ENCODE peak calls at places on chromosomes 3 and 15, in seven cellular contexts. M is effector CD4-positive, alpha-beta T cell; X is GM03348; T is astrocyte of the spinal cord; U is activated CD8-positive, alpha-beta memory T cell treated with anti-CD3 and anti-CD28 coated beads, Interleukin-2, amount 50 U/mL, for 4 hours; D is neural progenitor cell; B is islet precursor cell. O is an unnamed sample.

GRCh38 chr3:63864008-63864871 is 573 bp downstream of the ATXN7 start:
- DNase-seq in T (no peak), B (peak), X (peak), D (no peak), U (peak), M (peak), O (peak)

GRCh38 chr15:90619468-90619867 is 89.7 kb downstream of the CRTC3 start:
- DNase-seq in M (no peak), X (no peak), B (no peak), U (no peak), T (no peak), D (no peak), O (no peak)

GRCh38 chr15:78767331-78767951 is 43.8 kb downstream of the ADAMTS7 start:
- DNase-seq in B (peak), X (no peak), T (no peak), D (no peak), U (no peak), M (no peak), O (no peak)

GRCh38 chr15:42508263-42508690 is 12.8 kb downstream of the SNAP23 start:
- DNase-seq in T (no peak), M (no peak), D (no peak), B (no peak), X (no peak), U (no peak), O (no peak)

GRCh38 chr3:54931182-54931581 is 3.3 kb upstream of the LRTM1 start:
- DNase-seq in D (peak), B (no peak), U (no peak), T (no peak), M (no peak), X (no peak), O (no peak)

GRCh38 chr15:78405336-78405924 is 32.6 kb upstream of the IREB2 start:
- DNase-seq in U (no peak), T (no peak), D (peak), M (no peak), B (no peak), X (no peak), O (no peak)

GRCh38 chr3:14537590-14538450 is 2.3 kb downstream of the GRIP2 start:
- DNase-seq in M (no peak), X (no peak), D (no peak), B (peak), U (no peak), T (no peak), O (no peak)

GRCh38 chr15:42034628-42035177 is 13.9 kb upstream of the PLA2G4E start:
- DNase-seq in M (no peak), D (no peak), B (no peak), U (no peak), X (no peak), T (no peak), O (no peak)

GRCh38 chr3:187064210-187065115 is 74.8 kb downstream of the RPL39L start:
- DNase-seq in B (no peak), X (peak), U (no peak), T (no peak), D (no peak), M (no peak), O (no peak)

GRCh38 chr3:172530566-172530965 is 7.3 kb upstream of the TNFSF10 start:
- DNase-seq in D (no peak), M (no peak), B (peak), U (no peak), X (no peak), T (no peak), O (no peak)

GRCh38 chr15:57570994-57571393 is 20.7 kb upstream of the MYZAP start:
- DNase-seq in U (no peak), X (peak), M (no peak), T (peak), D (no peak), B (no peak), O (no peak)

GRCh38 chr15:70795311-70795665 is 31.9 kb upstream of the UACA start:
- DNase-seq in B (peak), M (no peak), D (no peak), X (peak), U (no peak), T (peak), O (no peak)

GRCh38 chr15:48253186-48253585 is 47.1 kb downstream of the SLC12A1 start:
- DNase-seq in M (no peak), B (no peak), U (no peak), X (no peak), D (no peak), T (no peak), O (no peak)

GRCh38 chr3:71551286-71551919 is 32.1 kb downstream of the FOXP1 start:
- DNase-seq in U (no peak), D (no peak), M (no peak), B (no peak), X (peak), T (peak), O (no peak)

GRCh38 chr3:42513121-42513520 is 10.7 kb downstream of the VIPR1 start:
- DNase-seq in M (no peak), X (no peak), U (no peak), T (no peak), B (no peak), D (no peak), O (no peak)

GRCh38 chr3:100710355-100711198 is 1.3 kb downstream of the TFG start:
- DNase-seq in M (peak), X (peak), B (peak), T (peak), U (peak), D (peak), O (peak)

GRCh38 chr15:69090197-69090948 is 70.1 kb upstream of the GLCE start:
- DNase-seq in T (peak), B (no peak), D (peak), M (no peak), U (no peak), X (peak), O (no peak)

GRCh38 chr3:98779936-98780335 is 16.8 kb downstream of the ST3GAL6 start:
- DNase-seq in D (no peak), M (no peak), B (no peak), U (no peak), X (no peak), T (peak), O (no peak)

GRCh38 chr3:169007145-169007544 is 656.4 kb downstream of the MECOM start:
- DNase-seq in M (no peak), X (no peak), U (no peak), D (no peak), B (no peak), T (no peak), O (no peak)

GRCh38 chr3:29156071-29156715 is 124.7 kb upstream of the RBMS3 start:
- DNase-seq in D (peak), T (peak), B (peak), M (no peak), U (no peak), X (no peak), O (no peak)

O was measured in GM10248.